ENCODE peak calls at places on chromosomes 13 and 19, in five cellular contexts. A is ascending aorta, H is fibroblast of lung, N is gastrocnemius medialis, U is RWPE2. Y is an unnamed sample.

GRCh38 chr19:41537789-41538188 is 38.2 kb upstream of the CEACAM21 start:
- DNase-seq in U (no peak), N (no peak), H (no peak), A (no peak), Y (peak)

GRCh38 chr13:94234766-94235165 is 244.7 kb downstream of the DCT start:
- DNase-seq in H (no peak), N (no peak), A (no peak), U (no peak), Y (no peak)

GRCh38 chr13:112928958-112929777 is 39.8 kb upstream of the MCF2L start:
- DNase-seq in U (no peak), H (peak), N (no peak), A (no peak), Y (peak)

GRCh38 chr13:74009100-74009668 is 125.0 kb downstream of the KLF12 start:
- DNase-seq in N (no peak), A (no peak), H (peak), U (no peak), Y (no peak)

GRCh38 chr19:29878973-29879654 is 62.9 kb upstream of the URI1 start:
- DNase-seq in A (peak), U (no peak), H (peak), N (peak), Y (peak)

GRCh38 chr13:83453723-83454122 is 428.6 kb downstream of the SLITRK1 start:
- DNase-seq in U (no peak), N (no peak), A (no peak), H (no peak), Y (no peak)

GRCh38 chr13:85503797-85504196 is 295.4 kb downstream of the SLITRK6 start:
- DNase-seq in N (no peak), U (no peak), H (peak), A (no peak), Y (peak)

GRCh38 chr13:90154311-90154960 is 1193.1 kb upstream of the MIR17HG start:
- DNase-seq in A (no peak), U (no peak), N (no peak), H (peak), Y (no peak)

GRCh38 chr13:110415669-110416068 is 108.6 kb downstream of the COL4A2 start:
- DNase-seq in U (no peak), N (peak), H (no peak), A (no peak), Y (no peak)

GRCh38 chr13:102580552-102581169 is 16.1 kb upstream of the TPP2 start:
- DNase-seq in U (no peak), N (no peak), A (no peak), H (peak), Y (peak)

GRCh38 chr19:43640424-43640757 is 741 bp upstream of the CADM4 start:
- DNase-seq in N (no peak), U (no peak), A (no peak), H (no peak), Y (no peak)
- H3K4me3 ChIP-seq in N (peak), U (peak), A (peak), H (no peak), Y (peak)

DNA sequence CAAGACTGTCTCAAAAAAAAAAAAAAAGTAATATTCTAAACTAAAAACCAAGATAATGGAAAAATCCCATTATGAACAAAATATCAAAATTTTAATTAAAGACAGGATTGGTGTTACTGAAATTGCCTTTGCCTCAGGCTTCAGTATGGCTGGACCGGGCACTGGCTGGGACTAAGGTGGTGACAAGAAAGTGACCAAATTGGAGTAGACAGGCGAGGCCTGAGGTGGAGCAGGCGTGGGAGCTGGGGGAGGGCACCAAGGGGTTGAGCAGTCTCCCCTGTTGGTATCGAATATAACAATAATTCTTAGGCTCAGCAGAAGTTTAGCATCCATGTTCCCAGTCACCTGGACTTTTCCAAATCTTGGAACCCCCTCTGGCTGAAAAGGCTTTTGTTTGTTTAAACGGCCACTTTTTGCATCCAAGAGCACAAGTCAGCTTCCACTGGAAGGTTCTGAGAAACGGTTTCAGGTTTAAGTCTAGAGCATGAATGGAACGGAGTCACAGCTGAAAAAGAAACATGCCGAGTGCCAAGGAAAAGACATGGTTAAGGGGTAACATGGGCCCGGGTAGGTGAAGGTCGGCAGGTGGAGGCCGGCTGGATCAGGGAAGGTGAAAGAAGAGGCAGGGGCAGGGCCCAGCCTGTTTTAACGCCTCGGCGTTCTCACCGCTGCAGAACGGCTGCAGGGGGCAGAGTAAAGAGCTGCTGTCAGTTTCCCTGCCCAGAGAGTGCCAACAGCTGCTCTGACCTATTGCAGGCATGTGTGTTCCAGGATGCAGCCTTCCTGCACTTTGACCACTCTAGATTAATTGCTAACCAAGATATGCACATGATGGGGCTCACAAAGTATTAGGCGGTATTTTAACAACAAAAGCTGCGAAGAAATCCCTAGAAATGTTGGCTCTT is 104.4 kb downstream of the TM9SF2 start:
- DNase-seq in H (peak), U (no peak), N (peak), A (peak), Y (no peak)
- TF ChIP-seq CTCF in H (peak), U (peak), N (peak), A (peak), Y (no peak)

GRCh38 chr19:47650695-47651094 is 41.8 kb downstream of the BICRA start:
- DNase-seq in N (no peak), U (no peak), H (no peak), A (no peak), Y (no peak)

GRCh38 chr19:47653856-47654255 is 44.9 kb downstream of the BICRA start:
- DNase-seq in N (peak), H (no peak), U (no peak), A (no peak), Y (no peak)

GRCh38 chr19:47651132-47651531 is 42.2 kb downstream of the BICRA start:
- DNase-seq in H (no peak), A (no peak), N (no peak), U (no peak), Y (no peak)

GRCh38 chr19:47651691-47652090 is 42.8 kb downstream of the BICRA start:
- DNase-seq in N (no peak), H (no peak), A (no peak), U (no peak), Y (no peak)

DNA sequence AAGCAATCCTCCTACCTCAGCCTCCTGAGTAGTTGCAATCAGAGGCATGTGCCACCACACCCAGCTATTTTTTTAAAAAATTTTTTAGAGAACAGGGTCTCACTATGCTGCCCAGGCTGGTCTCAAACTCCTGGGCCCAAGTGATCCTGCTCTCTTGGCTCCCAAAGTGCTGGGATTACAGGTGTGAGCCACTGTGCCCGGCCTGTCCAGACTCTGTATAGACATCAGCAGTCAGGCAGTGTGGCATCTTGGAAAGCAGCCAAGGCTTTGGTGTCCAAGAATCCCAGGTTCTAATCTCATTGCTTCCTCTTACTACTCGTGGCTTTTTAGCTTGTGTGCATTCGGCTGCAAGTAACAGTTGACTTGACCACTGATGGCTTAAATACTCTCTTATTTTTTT is 43.4 kb downstream of the BICRA start:
- DNase-seq in A (no peak), U (no peak), H (no peak), N (no peak), Y (no peak)
- H3K4me3 ChIP-seq in A (no peak), U (no peak), H (no peak), N (no peak), Y (no peak)

DNA sequence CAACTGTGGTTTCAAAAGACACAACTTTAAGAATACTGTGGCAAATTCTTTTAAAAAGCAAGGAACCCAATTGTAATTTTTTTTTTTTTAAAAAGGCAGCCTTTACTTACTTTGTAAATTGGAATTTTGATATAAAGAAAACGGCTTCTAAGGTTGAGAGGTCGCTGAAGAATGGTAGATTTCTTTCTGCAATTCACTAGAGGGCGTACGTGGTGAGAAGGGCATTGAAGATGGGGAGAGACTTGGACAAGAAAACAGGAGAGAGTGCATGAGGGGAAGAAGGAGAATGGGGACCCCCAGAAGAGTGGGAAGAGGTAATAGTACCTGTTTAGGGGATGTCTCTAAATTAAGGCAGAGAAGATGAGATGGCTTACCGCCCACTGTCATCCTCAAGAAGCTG is 33.5 kb upstream of the PABPC3 start:
- DNase-seq in N (no peak), U (no peak), A (no peak), H (no peak), Y (no peak)
- TF ChIP-seq CTCF in N (no peak), U (no peak), A (no peak), H (no peak), Y (no peak)

GRCh38 chr19:3017923-3018322 is 11.2 kb downstream of the TLE2 start:
- DNase-seq in H (no peak), A (no peak), U (no peak), N (no peak), Y (no peak)

GRCh38 chr19:3014135-3014534 is 14.9 kb downstream of the TLE2 start:
- DNase-seq in U (no peak), H (no peak), N (no peak), A (no peak), Y (no peak)

GRCh38 chr19:3013261-3013725 is 15.8 kb downstream of the TLE2 start:
- DNase-seq in N (no peak), U (no peak), A (no peak), H (no peak), Y (no peak)

GRCh38 chr19:3012522-3013260 is 16.4 kb downstream of the TLE2 start:
- DNase-seq in H (no peak), A (no peak), N (no peak), U (no peak), Y (no peak)

GRCh38 chr19:3015126-3016057 is 13.7 kb downstream of the TLE2 start:
- DNase-seq in N (no peak), U (no peak), A (no peak), H (no peak), Y (no peak)
- H3K4me3 ChIP-seq in N (no peak), U (no peak), A (no peak), H (no peak), Y (no peak)

Y was measured in fibroblast of the aortic adventitia.